ENCODE peak calls at places on chromosome 22, in seven cellular contexts. V, G, Y, E, L, W and R are unnamed samples.

GRCh38 chr22:38799265-38800002 is 5.5 kb upstream of the DNAL4 start:
- DNase-seq in V (no peak), G (no peak), Y (no peak), E (no peak), L (peak; percentile 49), W (no peak), R (no peak)

GRCh38 chr22:27870234-27871191 is 48.5 kb downstream of the PITPNB start:
- DNase-seq in V (no peak), G (no peak), Y (no peak), E (no peak), L (no peak), W (no peak), R (no peak)

GRCh38 chr22:22752556-22753477 is 108.4 kb downstream of the GGTLC2 start:
- DNase-seq in V (peak; percentile 10), G (no peak), Y (no peak), E (peak; percentile 69), L (no peak), W (no peak), R (no peak)

GRCh38 chr22:50613291-50613981 is 12.8 kb downstream of the MAPK8IP2 start:
- DNase-seq in V (no peak), G (peak; percentile 49), Y (no peak), E (no peak), L (peak; percentile 67), W (no peak), R (no peak)

GRCh38 chr22:47157486-47158270 is 395.2 kb downstream of the TBC1D22A start:
- DNase-seq in V (no peak), G (no peak), Y (no peak), E (no peak), L (peak; percentile 13), W (no peak), R (no peak)

GRCh38 chr22:23520875-23521441 is 59.1 kb downstream of the IGLL1 start:
- DNase-seq in V (no peak), G (no peak), Y (no peak), E (no peak), L (no peak), W (no peak), R (peak; percentile 25)

GRCh38 chr22:46039531-46039930 is 62.6 kb upstream of the WNT7B start:
- DNase-seq in V (no peak), G (no peak), Y (no peak), E (no peak), L (no peak), W (no peak), R (no peak)

GRCh38 chr22:48838376-48838775 is 989.3 kb downstream of the BRD1 start:
- DNase-seq in V (no peak), G (no peak), Y (no peak), E (no peak), L (no peak), W (no peak), R (no peak)

GRCh38 chr22:46068176-46068907 is 82.0 kb upstream of the PPARA start:
- DNase-seq in V (no peak), G (no peak), Y (no peak), E (no peak), L (no peak), W (no peak), R (no peak)

GRCh38 chr22:31923166-31923565 is 21.2 kb upstream of the YWHAH start:
- DNase-seq in V (no peak), G (no peak), Y (no peak), E (no peak), L (peak; percentile 63), W (no peak), R (no peak)

GRCh38 chr22:29314074-29314473 is 1.4 kb downstream of the RASL10A start:
- DNase-seq in V (no peak), G (no peak), Y (no peak), E (no peak), L (no peak), W (no peak), R (no peak)

GRCh38 chr22:45216133-45217003 is 24.3 kb downstream of the KIAA0930 start:
- DNase-seq in V (no peak), G (no peak), Y (no peak), E (no peak), L (peak; percentile 23), W (peak; percentile 54), R (no peak)

GRCh38 chr22:35726398-35726797 is 8.7 kb downstream of the APOL5 start:
- DNase-seq in V (no peak), G (no peak), Y (no peak), E (no peak), L (no peak), W (no peak), R (no peak)

GRCh38 chr22:35729309-35729698 is 11.6 kb downstream of the APOL5 start:
- DNase-seq in V (no peak), G (no peak), Y (no peak), E (no peak), L (no peak), W (no peak), R (no peak)

GRCh38 chr22:35728639-35729308 is 11.1 kb downstream of the APOL5 start:
- DNase-seq in V (peak; percentile 73), G (no peak), Y (no peak), E (no peak), L (no peak), W (no peak), R (no peak)

GRCh38 chr22:35726933-35727332 is 9.3 kb downstream of the APOL5 start:
- DNase-seq in V (no peak), G (no peak), Y (no peak), E (no peak), L (no peak), W (no peak), R (no peak)

GRCh38 chr22:35727436-35727835 is 9.8 kb downstream of the APOL5 start:
- DNase-seq in V (no peak), G (no peak), Y (no peak), E (no peak), L (no peak), W (no peak), R (no peak)
- TF ChIP-seq CTCF in V (no peak), G (no peak), Y (no peak), E (no peak), L (no peak), W (no peak), R (no peak)

GRCh38 chr22:30557243-30557642 is 10.7 kb upstream of the SEC14L6 start:
- DNase-seq in V (no peak), G (no peak), Y (no peak), E (no peak), L (no peak), W (peak; percentile 42), R (no peak)
- TF ChIP-seq CTCF in V (no peak), G (no peak), Y (no peak), E (no peak), L (no peak), W (no peak), R (no peak)

GRCh38 chr22:20295262-20296064 is 24.4 kb downstream of the DGCR6L start:
- DNase-seq in V (no peak), G (no peak), Y (no peak), E (no peak), L (no peak), W (no peak), R (no peak)
- TF ChIP-seq CTCF in V (no peak), G (no peak), Y (no peak), E (no peak), L (no peak), W (no peak), R (no peak)

GRCh38 chr22:42930810-42931420 is 73.8 kb upstream of the ARFGAP3 start:
- DNase-seq in V (peak; percentile 67), G (no peak), Y (no peak), E (no peak), L (peak; percentile 80), W (no peak), R (no peak)
- TF ChIP-seq CTCF in V (peak; percentile 58), G (no peak), Y (no peak), E (no peak), L (peak; percentile 28), W (no peak), R (no peak)

DNA sequence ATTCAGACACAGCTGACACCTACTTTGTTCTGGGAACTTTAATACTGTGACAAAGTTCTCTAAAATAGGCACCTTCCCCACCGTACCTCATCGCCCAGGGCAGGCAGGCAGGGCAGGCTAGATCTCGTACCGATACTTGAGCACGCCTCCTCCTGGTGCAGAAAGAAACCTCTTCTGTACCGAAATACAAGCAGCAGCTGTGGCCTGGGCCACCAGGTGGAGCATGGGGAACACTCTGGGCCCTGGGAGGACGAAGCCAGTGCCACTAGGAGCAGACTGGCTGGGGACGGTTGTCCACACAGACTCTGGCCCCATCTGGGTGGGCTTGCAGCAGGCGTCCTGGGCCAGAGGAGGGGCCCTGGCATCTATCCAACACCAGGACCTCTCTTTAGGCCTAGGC is 12.8 kb downstream of the PMM1 start:
- DNase-seq in V (peak; percentile 43), G (no peak), Y (peak; percentile 74), E (no peak), L (peak; percentile 73), W (peak; percentile 87), R (peak; percentile 48)
- TF ChIP-seq CTCF in V (peak; percentile 74), G (peak; percentile 59), Y (no peak), E (peak; percentile 21), L (peak; percentile 74), W (peak; percentile 44), R (peak; percentile 62)

DNA sequence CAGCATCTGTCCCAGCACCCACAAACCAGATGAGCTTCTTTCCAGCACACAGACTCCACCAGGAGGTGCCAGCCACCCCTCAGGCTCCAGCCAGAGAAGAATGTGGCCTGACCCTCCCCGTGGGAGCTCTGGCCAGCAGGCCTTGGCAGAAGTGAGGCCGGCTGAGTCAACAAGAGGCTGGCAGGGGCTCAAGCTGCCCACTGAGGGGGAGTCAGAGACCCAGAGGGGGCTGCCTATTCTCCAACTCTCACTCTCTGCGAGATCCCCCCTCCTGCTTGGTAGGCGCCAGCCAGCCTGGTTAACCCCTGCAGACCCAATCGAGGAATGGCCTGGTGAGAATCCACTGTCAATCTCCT is 10.6 kb upstream of the CDC42EP1 start:
- DNase-seq in V (no peak), G (peak; percentile 33), Y (no peak), E (peak; percentile 88), L (peak; percentile 70), W (no peak), R (no peak)
- TF ChIP-seq CTCF in V (no peak), G (peak; percentile 33), Y (no peak), E (peak; percentile 27), L (peak; percentile 46), W (no peak), R (no peak)